ENCODE peak calls at places on chromosome 10, in ten cellular contexts. E is fibroblast of mammary gland, J is SK-N-SH, X is epithelial cell of proximal tubule, U is WERI-Rb-1, Q is neural progenitor cell, D is tibial artery, H is NB4, I is LNCaP clone FGC, G is fibroblast of pulmonary artery. Y is an unnamed sample.

GRCh38 chr10:73862011-73862410 is 12.3 kb downstream of the CAMK2G start:
- DNase-seq in E (no peak), J (no peak), X (no peak), U (no peak), Q (no peak), D (no peak), H (no peak), I (no peak), G (no peak), Y (no peak)

GRCh38 chr10:24731942-24732341 is 8.3 kb upstream of the ARHGAP21 start:
- DNase-seq in E (no peak), J (no peak), X (no peak), U (no peak), Q (no peak), D (no peak), H (no peak), I (no peak), G (no peak), Y (no peak)

GRCh38 chr10:23081891-23082290 is 13.5 kb upstream of the MSRB2 start:
- DNase-seq in E (peak), J (no peak), X (no peak), U (no peak), Q (no peak), D (no peak), H (no peak), I (no peak), G (peak), Y (no peak)

GRCh38 chr10:79422178-79422892 is 23.1 kb downstream of the ZCCHC24 start:
- DNase-seq in E (peak), J (peak), X (no peak), U (no peak), Q (no peak), D (no peak), H (no peak), I (no peak), G (peak), Y (peak)

GRCh38 chr10:132994811-132995210 is 52.4 kb upstream of the CFAP46 start:
- DNase-seq in E (no peak), J (no peak), X (no peak), U (no peak), Q (no peak), D (no peak), H (no peak), I (no peak), G (no peak), Y (no peak)

GRCh38 chr10:3067859-3068179 is 471 bp downstream of the PFKP start:
- DNase-seq in E (no peak), J (no peak), X (no peak), U (no peak), Q (peak), D (no peak), H (no peak), I (no peak), G (no peak), Y (no peak)

GRCh38 chr10:95559466-95559865 is 1.7 kb downstream of the SORBS1 start:
- DNase-seq in E (no peak), J (peak), X (no peak), U (no peak), Q (peak), D (peak), H (no peak), I (no peak), G (no peak), Y (no peak)

GRCh38 chr10:89414879-89415821 is 782 bp downstream of the IFIT5 start:
- DNase-seq in E (peak), J (peak), X (no peak), U (peak), Q (peak), D (peak), H (peak), I (no peak), G (peak), Y (peak)

GRCh38 chr10:88091490-88092061 is 228.2 kb downstream of the PTEN start:
- DNase-seq in E (no peak), J (no peak), X (no peak), U (no peak), Q (no peak), D (no peak), H (peak), I (no peak), G (no peak), Y (no peak)

GRCh38 chr10:1538531-1539061 is 198.7 kb downstream of the ADARB2 start:
- DNase-seq in E (no peak), J (no peak), X (no peak), U (no peak), Q (no peak), D (no peak), H (no peak), I (no peak), G (no peak), Y (no peak)

GRCh38 chr10:106380706-106381105 is 783.8 kb downstream of the SORCS1 start:
- DNase-seq in E (no peak), J (no peak), X (no peak), U (no peak), Q (no peak), D (no peak), H (no peak), I (no peak), G (no peak), Y (no peak)

GRCh38 chr10:78550716-78551115 is 517.1 kb downstream of the RPS24 start:
- DNase-seq in E (no peak), J (no peak), X (no peak), U (no peak), Q (no peak), D (no peak), H (no peak), I (no peak), G (no peak), Y (no peak)

GRCh38 chr10:110432814-110433565 is 64.7 kb upstream of the DUSP5 start:
- DNase-seq in E (no peak), J (no peak), X (no peak), U (no peak), Q (no peak), D (peak), H (no peak), I (no peak), G (no peak), Y (no peak)

GRCh38 chr10:18144928-18145327 is 4.7 kb downstream of the CACNB2 start:
- DNase-seq in E (peak), J (peak), X (no peak), U (no peak), Q (peak), D (peak), H (no peak), I (no peak), G (peak), Y (no peak)

GRCh38 chr10:81915517-81915916 is 40.5 kb downstream of the NRG3 start:
- DNase-seq in E (no peak), J (no peak), X (no peak), U (no peak), Q (peak), D (no peak), H (no peak), I (no peak), G (no peak), Y (no peak)

GRCh38 chr10:81920213-81920829 is 45.3 kb downstream of the NRG3 start:
- DNase-seq in E (no peak), J (peak), X (no peak), U (peak), Q (peak), D (no peak), H (peak), I (no peak), G (no peak), Y (no peak)

GRCh38 chr10:81914736-81915510 is 39.9 kb downstream of the NRG3 start:
- DNase-seq in E (no peak), J (no peak), X (no peak), U (no peak), Q (no peak), D (no peak), H (no peak), I (no peak), G (no peak), Y (no peak)

GRCh38 chr10:81918766-81919165 is 43.8 kb downstream of the NRG3 start:
- DNase-seq in E (no peak), J (no peak), X (no peak), U (no peak), Q (no peak), D (no peak), H (no peak), I (no peak), G (no peak), Y (no peak)

GRCh38 chr10:81917666-81918065 is 42.7 kb downstream of the NRG3 start:
- DNase-seq in E (no peak), J (no peak), X (no peak), U (no peak), Q (no peak), D (no peak), H (no peak), I (no peak), G (no peak), Y (no peak)
- H3K4me3 ChIP-seq in E (no peak), J (no peak), X (no peak), U (no peak), Q (no peak), D (no peak), H (no peak), I (no peak), G (no peak), Y (no peak)

GRCh38 chr10:35641430-35642015 is 573 bp downstream of the FZD8 start:
- DNase-seq in E (peak), J (peak), X (no peak), U (no peak), Q (peak), D (no peak), H (no peak), I (no peak), G (peak), Y (peak)

GRCh38 chr10:35642793-35643114 is 658 bp upstream of the FZD8 start:
- DNase-seq in E (no peak), J (no peak), X (no peak), U (no peak), Q (no peak), D (no peak), H (no peak), I (no peak), G (no peak), Y (no peak)

GRCh38 chr10:35640951-35641429 is 1.1 kb downstream of the FZD8 start:
- DNase-seq in E (peak), J (peak), X (no peak), U (peak), Q (peak), D (peak), H (no peak), I (peak), G (peak), Y (peak)

GRCh38 chr10:35643151-35643975 is 1.3 kb upstream of the FZD8 start:
- DNase-seq in E (peak), J (peak), X (no peak), U (peak), Q (peak), D (peak), H (peak), I (no peak), G (peak), Y (peak)

GRCh38 chr10:35642023-35642792 is at the start of gene FZD8:
- DNase-seq in E (peak), J (peak), X (no peak), U (peak), Q (peak), D (peak), H (peak), I (peak), G (peak), Y (peak)
- TF ChIP-seq CTCF in E (no peak), J (peak), X (peak), U (peak), Q (peak), D (no peak), H (no peak), I (peak), G (peak), Y (peak)

GRCh38 chr10:68336952-68337351 is 4.2 kb upstream of the PBLD start:
- DNase-seq in E (no peak), J (no peak), X (no peak), U (no peak), Q (no peak), D (no peak), H (no peak), I (no peak), G (no peak), Y (no peak)
- H3K4me3 ChIP-seq in E (no peak), J (no peak), X (no peak), U (no peak), Q (peak), D (peak), H (peak), I (peak), G (peak), Y (no peak)

GRCh38 chr10:5199398-5199797 is 2.8 kb downstream of the AKR1C4 start:
- DNase-seq in E (no peak), J (no peak), X (no peak), U (no peak), Q (peak), D (no peak), H (no peak), I (no peak), G (no peak), Y (no peak)
- TF ChIP-seq CTCF in E (no peak), J (no peak), X (peak), U (peak), Q (peak), D (no peak), H (no peak), I (peak), G (no peak), Y (no peak)

Y was measured in astrocyte of the spinal cord.